ENCODE peak calls at places on chromosome 15, in seven cellular contexts. H is GM12865, Q is A549, W is AG10803, J is astrocyte of the cerebellum, K is transverse colon, L is NB4. O is an unnamed sample.

GRCh38 chr15:62390793-62391543 is 225.9 kb upstream of the C2CD4B start:
- DNase-seq in H (peak), Q (peak), W (peak), J (no peak), K (peak), L (peak), O (no peak)

GRCh38 chr15:36996538-36997181 is 103.7 kb downstream of the MEIS2 start:
- DNase-seq in H (no peak), Q (no peak), W (no peak), J (no peak), K (no peak), L (no peak), O (no peak)

GRCh38 chr15:62874933-62875625 is 167.5 kb upstream of the TPM1 start:
- DNase-seq in H (no peak), Q (no peak), W (no peak), J (no peak), K (no peak), L (no peak), O (no peak)

GRCh38 chr15:31857194-31857593 is 173.1 kb upstream of the CHRNA7 start:
- DNase-seq in H (no peak), Q (no peak), W (no peak), J (no peak), K (no peak), L (no peak), O (no peak)

GRCh38 chr15:75171408-75171807 is 30.3 kb upstream of the C15orf39 start:
- DNase-seq in H (peak), Q (no peak), W (peak), J (peak), K (no peak), L (peak), O (no peak)

GRCh38 chr15:55879181-55879580 is 114.2 kb downstream of the NEDD4 start:
- DNase-seq in H (no peak), Q (no peak), W (peak), J (no peak), K (no peak), L (no peak), O (no peak)

GRCh38 chr15:75720787-75721461 is 8.3 kb upstream of the CSPG4 start:
- DNase-seq in H (peak), Q (peak), W (no peak), J (no peak), K (peak), L (peak), O (no peak)

GRCh38 chr15:79311901-79312553 is 1.1 kb downstream of the TMED3 start:
- DNase-seq in H (peak), Q (no peak), W (no peak), J (no peak), K (no peak), L (peak), O (no peak)

GRCh38 chr15:45429974-45430792 is 51.8 kb upstream of the GATM start:
- DNase-seq in H (peak), Q (peak), W (peak), J (peak), K (peak), L (peak), O (no peak)

GRCh38 chr15:68646156-68646555 is 67.4 kb downstream of the CORO2B start:
- DNase-seq in H (no peak), Q (no peak), W (no peak), J (no peak), K (no peak), L (peak), O (no peak)

GRCh38 chr15:64524778-64525177 is 64.4 kb downstream of the ZNF609 start:
- DNase-seq in H (no peak), Q (no peak), W (peak), J (no peak), K (no peak), L (no peak), O (no peak)

GRCh38 chr15:39586387-39587171 is 5.7 kb downstream of the THBS1 start:
- DNase-seq in H (no peak), Q (no peak), W (peak), J (no peak), K (peak), L (no peak), O (no peak)

GRCh38 chr15:92025717-92026270 is 172.3 kb downstream of the SLCO3A1 start:
- DNase-seq in H (no peak), Q (no peak), W (no peak), J (no peak), K (no peak), L (no peak), O (no peak)

GRCh38 chr15:67240235-67241131 is 14.0 kb downstream of the AAGAB start:
- DNase-seq in H (peak), Q (peak), W (no peak), J (no peak), K (peak), L (peak), O (peak)

GRCh38 chr15:74540135-74540760 is 772 bp upstream of the ARID3B start:
- DNase-seq in H (no peak), Q (no peak), W (no peak), J (no peak), K (no peak), L (peak), O (no peak)

GRCh38 chr15:63372018-63372705 is 9.5 kb downstream of the CA12 start:
- DNase-seq in H (no peak), Q (peak), W (peak), J (peak), K (no peak), L (peak), O (no peak)

GRCh38 chr15:52050416-52050815 is 31.4 kb downstream of the MAPK6 start:
- DNase-seq in H (no peak), Q (peak), W (peak), J (no peak), K (no peak), L (no peak), O (no peak)

GRCh38 chr15:82663186-82663600 is 16.0 kb upstream of the CPEB1 start:
- DNase-seq in H (peak), Q (peak), W (peak), J (no peak), K (peak), L (peak), O (peak)

GRCh38 chr15:72271895-72272212 is 500 bp downstream of the PARP6 start:
- DNase-seq in H (peak), Q (peak), W (peak), J (no peak), K (no peak), L (peak), O (no peak)

GRCh38 chr15:64699767-64700388 is 75.5 kb downstream of the RBPMS2 start:
- DNase-seq in H (no peak), Q (no peak), W (peak), J (no peak), K (no peak), L (no peak), O (no peak)

GRCh38 chr15:100476805-100477204 is 51.9 kb downstream of the CERS3 start:
- DNase-seq in H (no peak), Q (no peak), W (no peak), J (no peak), K (no peak), L (no peak), O (no peak)

GRCh38 chr15:68951813-68952212 is 21.5 kb downstream of the SPESP1 start:
- DNase-seq in H (no peak), Q (no peak), W (no peak), J (no peak), K (no peak), L (no peak), O (no peak)

GRCh38 chr15:56817266-56817665 is 84.0 kb upstream of the ZNF280D start:
- DNase-seq in H (no peak), Q (peak), W (peak), J (no peak), K (no peak), L (no peak), O (no peak)

GRCh38 chr15:46442196-46442595 is 807.4 kb downstream of the SQOR start:
- DNase-seq in H (no peak), Q (no peak), W (peak), J (no peak), K (no peak), L (no peak), O (no peak)

GRCh38 chr15:58407366-58407765 is 24.4 kb upstream of the LIPC start:
- DNase-seq in H (no peak), Q (no peak), W (no peak), J (no peak), K (no peak), L (no peak), O (no peak)

GRCh38 chr15:63818191-63818590 is 15.6 kb downstream of the HERC1 start:
- DNase-seq in H (no peak), Q (no peak), W (no peak), J (no peak), K (no peak), L (no peak), O (no peak)

GRCh38 chr15:67331676-67332075 is 77.1 kb downstream of the IQCH start:
- DNase-seq in H (no peak), Q (no peak), W (peak), J (no peak), K (no peak), L (no peak), O (no peak)

GRCh38 chr15:73996939-73997338 is 2.4 kb downstream of the PML start:
- DNase-seq in H (peak), Q (no peak), W (peak), J (no peak), K (no peak), L (peak), O (no peak)

GRCh38 chr15:58583171-58583908 is 151.5 kb downstream of the LIPC start:
- DNase-seq in H (no peak), Q (no peak), W (no peak), J (no peak), K (no peak), L (no peak), O (no peak)

GRCh38 chr15:100340721-100341661 is 784 bp downstream of the ADAMTS17 start:
- DNase-seq in H (no peak), Q (no peak), W (no peak), J (no peak), K (peak), L (no peak), O (no peak)

GRCh38 chr15:60713096-60714084 is 234.4 kb upstream of the ICE2 start:
- DNase-seq in H (no peak), Q (no peak), W (peak), J (no peak), K (no peak), L (no peak), O (no peak)

GRCh38 chr15:99435761-99436346 is 129.9 kb upstream of the MEF2A start:
- DNase-seq in H (no peak), Q (no peak), W (peak), J (no peak), K (peak), L (no peak), O (peak)

GRCh38 chr15:66019377-66019776 is 150.1 kb downstream of the RAB11A start:
- DNase-seq in H (no peak), Q (no peak), W (no peak), J (no peak), K (no peak), L (no peak), O (no peak)

GRCh38 chr15:78714890-78715289 is 73.9 kb upstream of the CHRNB4 start:
- DNase-seq in H (peak), Q (peak), W (no peak), J (no peak), K (no peak), L (peak), O (no peak)

GRCh38 chr15:90648137-90649070 is 68.7 kb upstream of the BLM start:
- DNase-seq in H (peak), Q (peak), W (peak), J (peak), K (peak), L (peak), O (peak)

GRCh38 chr15:52529289-52529929 is 729 bp upstream of the MYO5A start:
- DNase-seq in H (peak), Q (peak), W (no peak), J (no peak), K (peak), L (no peak), O (no peak)

GRCh38 chr15:32688151-32688639 is 29.6 kb upstream of the GREM1 start:
- DNase-seq in H (no peak), Q (peak), W (peak), J (no peak), K (no peak), L (no peak), O (no peak)

DNA sequence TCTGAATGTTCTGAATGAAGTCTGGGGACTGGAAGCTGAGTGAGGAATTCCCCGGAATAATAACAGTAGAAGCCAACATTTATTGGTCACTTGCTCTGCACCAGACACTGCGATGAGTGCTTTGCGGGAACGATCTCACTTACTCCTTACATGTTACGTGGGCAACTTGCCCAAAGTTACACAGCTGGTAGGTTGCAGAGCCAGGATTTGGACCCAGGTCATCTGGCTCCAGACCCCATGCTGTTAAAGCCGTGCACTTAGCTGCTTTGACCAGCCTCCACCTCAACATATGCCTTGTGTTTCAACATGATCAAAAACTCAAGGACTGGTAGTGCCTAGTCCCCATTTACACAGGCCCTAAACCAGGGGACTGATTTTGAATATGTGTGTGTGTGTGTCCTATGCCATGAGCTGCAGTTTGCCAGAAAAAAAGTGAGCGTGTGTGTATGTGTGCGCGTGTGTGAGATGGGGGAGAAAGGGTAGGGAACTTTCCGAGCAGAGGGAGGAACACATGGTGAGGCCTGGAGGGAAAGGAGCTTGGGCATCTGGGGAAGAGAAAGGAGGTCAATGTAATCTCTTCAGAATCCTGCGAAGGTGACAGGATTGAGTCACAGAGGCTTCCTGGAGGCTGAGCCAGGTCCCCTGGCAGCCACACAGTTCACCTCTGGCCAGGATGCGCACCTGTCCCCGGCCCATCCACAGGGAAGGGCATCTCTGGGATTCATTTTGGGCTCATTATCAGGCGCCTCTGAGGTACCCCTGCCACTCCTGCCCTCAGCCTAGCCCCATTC is 28.9 kb downstream of the LINGO1 start:
- DNase-seq in H (no peak), Q (no peak), W (no peak), J (no peak), K (no peak), L (no peak), O (no peak)
- H3K4me3 ChIP-seq in H (no peak), Q (no peak), W (no peak), J (no peak), K (no peak), L (no peak), O (no peak)

GRCh38 chr15:43370975-43371974 is at the start of the genes TUBGCP4 and ZSCAN29:
- DNase-seq in H (peak), Q (peak), W (peak), J (peak), K (peak), L (peak), O (no peak)
- TF ChIP-seq CTCF in H (peak), Q (peak), W (peak), J (peak), K (peak), L (peak), O (peak)

GRCh38 chr15:93900476-93901400 is 330.6 kb upstream of the MCTP2 start:
- DNase-seq in H (no peak), Q (no peak), W (no peak), J (no peak), K (no peak), L (peak), O (no peak)
- H3K4me3 ChIP-seq in H (no peak), Q (no peak), W (no peak), J (no peak), K (no peak), L (no peak), O (peak)

DNA sequence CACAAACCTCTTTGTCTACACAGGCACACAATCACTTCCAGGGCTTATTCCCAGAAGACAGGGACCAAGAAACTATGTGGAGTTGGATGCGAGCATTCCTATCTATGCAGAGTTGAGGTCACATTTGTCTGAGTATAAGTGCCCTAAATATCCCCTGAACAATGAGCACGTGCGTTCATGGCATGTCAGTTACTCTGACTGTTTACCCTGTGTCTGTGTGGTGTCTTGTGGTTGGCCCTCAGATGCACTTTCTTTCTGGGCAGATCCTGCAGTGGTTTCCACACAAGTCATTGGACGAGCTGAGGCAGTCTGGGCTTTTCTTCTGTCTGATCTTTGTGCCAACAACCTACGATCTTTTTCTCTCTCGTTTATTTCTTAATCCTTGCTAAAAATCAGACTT is 134.5 kb downstream of the FBN1 start:
- DNase-seq in H (no peak), Q (no peak), W (peak), J (no peak), K (no peak), L (no peak), O (no peak)
- TF ChIP-seq CTCF in H (no peak), Q (no peak), W (no peak), J (no peak), K (no peak), L (no peak), O (no peak)

GRCh38 chr15:88994286-88994685 is 81.1 kb upstream of the MFGE8 start:
- DNase-seq in H (no peak), Q (no peak), W (peak), J (no peak), K (no peak), L (no peak), O (no peak)
- H3K4me3 ChIP-seq in H (no peak), Q (no peak), W (no peak), J (no peak), K (no peak), L (no peak), O (no peak)

GRCh38 chr15:86044981-86045380 is 34.7 kb upstream of the AGBL1 start:
- DNase-seq in H (peak), Q (no peak), W (no peak), J (no peak), K (no peak), L (peak), O (no peak)
- TF ChIP-seq CTCF in H (no peak), Q (no peak), W (no peak), J (no peak), K (no peak), L (peak), O (no peak)

DNA sequence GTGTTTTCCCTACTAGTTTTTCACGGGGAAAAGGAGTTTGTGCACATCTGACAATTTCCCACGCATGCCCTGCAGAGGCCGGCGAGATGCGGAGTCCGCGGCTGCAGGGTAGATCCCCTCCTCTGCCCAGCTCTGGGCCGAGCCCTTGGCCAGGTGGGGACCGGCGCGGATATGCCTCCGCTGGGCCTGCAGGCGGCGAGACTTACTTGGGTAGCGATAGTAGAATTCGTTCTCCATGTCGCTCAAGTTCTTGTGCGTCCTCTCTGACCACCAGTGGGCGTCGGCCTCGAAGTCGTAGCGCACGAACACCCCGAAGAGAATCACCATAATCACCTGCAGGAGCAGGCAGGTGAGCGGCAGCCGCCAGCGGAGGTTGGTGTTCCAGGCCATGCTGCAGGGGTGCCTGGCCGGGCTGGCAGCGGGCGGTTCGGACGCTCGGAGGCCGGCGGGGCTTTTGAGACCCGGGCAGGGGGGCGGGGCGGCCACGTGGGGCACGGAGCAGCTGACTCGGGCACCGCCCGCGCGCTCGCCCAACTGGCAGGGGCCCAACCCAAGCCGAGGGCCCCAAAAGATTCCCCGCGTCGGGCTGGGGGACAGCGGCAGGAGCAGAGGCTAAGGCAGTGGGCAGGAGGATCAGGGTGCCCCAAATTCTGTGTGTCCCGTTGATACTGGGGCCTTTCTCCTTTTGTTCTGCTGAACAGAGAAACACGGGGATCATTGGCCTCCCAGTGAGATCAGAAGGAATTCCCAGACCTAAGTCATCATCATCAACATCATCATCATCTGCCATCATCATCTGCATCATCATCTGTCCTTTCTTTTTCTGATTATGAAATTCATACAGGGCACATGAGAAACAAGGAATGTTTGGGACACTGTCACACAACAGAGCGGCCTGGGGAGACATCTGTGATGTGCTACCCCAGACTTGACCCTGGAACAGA is at the start of gene RHCG:
- DNase-seq in H (peak), Q (peak), W (peak), J (no peak), K (peak), L (peak), O (no peak)
- H3K4me3 ChIP-seq in H (no peak), Q (peak), W (peak), J (no peak), K (no peak), L (no peak), O (no peak)

GRCh38 chr15:80823995-80824394 is 44.8 kb downstream of the CEMIP start:
- DNase-seq in H (peak), Q (no peak), W (no peak), J (no peak), K (no peak), L (peak), O (no peak)
- TF ChIP-seq CTCF in H (no peak), Q (no peak), W (no peak), J (no peak), K (no peak), L (no peak), O (no peak)

O was measured in LNCaP clone FGC.